ENCODE peak calls at places on chromosomes 4 and X, in ten cellular contexts. One of them, this sample, is unnamed.

GRCh38 chr4:83217721-83218522 is 66.7 kb downstream of the COQ2 start:
- DNase-seq in thoracic aorta: no peak
- DNase-seq in SJSA1: no peak
- DNase-seq in CD8-positive, alpha-beta memory T cell: peak; percentile 37
- DNase-seq in testis: no peak
- DNase-seq in transverse colon: peak; percentile 47
- DNase-seq in RWPE2: no peak
- DNase-seq in upper lobe of left lung: peak; percentile 56
- DNase-seq in A549: no peak
- DNase-seq in fibroblast of lung: no peak
- DNase-seq in this sample: no peak

GRCh38 chr4:54586343-54586953 is 71.3 kb upstream of the KIT start:
- DNase-seq in upper lobe of left lung: no peak
- DNase-seq in testis: no peak
- DNase-seq in SJSA1: no peak
- DNase-seq in CD8-positive, alpha-beta memory T cell: no peak
- DNase-seq in fibroblast of lung: peak; percentile 17
- DNase-seq in thoracic aorta: no peak
- DNase-seq in RWPE2: no peak
- DNase-seq in A549: no peak
- DNase-seq in transverse colon: peak; percentile 33
- DNase-seq in this sample: no peak

GRCh38 chr4:136392576-136392975 is 1139.7 kb downstream of the PCDH18 start:
- DNase-seq in thoracic aorta: no peak
- DNase-seq in testis: no peak
- DNase-seq in A549: no peak
- DNase-seq in fibroblast of lung: peak; percentile 84
- DNase-seq in SJSA1: no peak
- DNase-seq in upper lobe of left lung: no peak
- DNase-seq in CD8-positive, alpha-beta memory T cell: no peak
- DNase-seq in RWPE2: no peak
- DNase-seq in transverse colon: no peak
- DNase-seq in this sample: no peak

GRCh38 chrX:136275553-136275952 is 24.4 kb upstream of the MAP7D3 start:
- DNase-seq in upper lobe of left lung: no peak
- DNase-seq in A549: no peak
- DNase-seq in transverse colon: peak; percentile 26
- DNase-seq in CD8-positive, alpha-beta memory T cell: no peak
- DNase-seq in fibroblast of lung: no peak
- DNase-seq in thoracic aorta: no peak
- DNase-seq in testis: no peak
- DNase-seq in RWPE2: no peak
- DNase-seq in SJSA1: no peak
- DNase-seq in this sample: no peak

GRCh38 chrX:642436-643210 is 12.0 kb downstream of the SHOX start:
- DNase-seq in A549: no peak
- DNase-seq in SJSA1: peak; percentile 20
- DNase-seq in RWPE2: no peak
- DNase-seq in transverse colon: no peak
- DNase-seq in fibroblast of lung: no peak
- DNase-seq in upper lobe of left lung: no peak
- DNase-seq in testis: no peak
- DNase-seq in CD8-positive, alpha-beta memory T cell: no peak
- DNase-seq in thoracic aorta: no peak
- DNase-seq in this sample: peak; percentile 27

GRCh38 chr4:173509031-173510001 is 20.7 kb downstream of the HAND2 start:
- DNase-seq in A549: no peak
- DNase-seq in CD8-positive, alpha-beta memory T cell: no peak
- DNase-seq in SJSA1: no peak
- DNase-seq in upper lobe of left lung: no peak
- DNase-seq in RWPE2: no peak
- DNase-seq in thoracic aorta: no peak
- DNase-seq in transverse colon: no peak
- DNase-seq in fibroblast of lung: peak; percentile 34
- DNase-seq in testis: peak; percentile 65
- DNase-seq in this sample: no peak

GRCh38 chrX:70453024-70453618 is 8.5 kb downstream of the DLG3 start:
- DNase-seq in thoracic aorta: no peak
- DNase-seq in CD8-positive, alpha-beta memory T cell: no peak
- DNase-seq in transverse colon: no peak
- DNase-seq in testis: no peak
- DNase-seq in RWPE2: no peak
- DNase-seq in A549: no peak
- DNase-seq in upper lobe of left lung: no peak
- DNase-seq in fibroblast of lung: no peak
- DNase-seq in SJSA1: no peak
- DNase-seq in this sample: no peak

GRCh38 chr4:19187104-19187503 is 1064.6 kb upstream of the SLIT2 start:
- DNase-seq in SJSA1: no peak
- DNase-seq in transverse colon: no peak
- DNase-seq in testis: no peak
- DNase-seq in A549: no peak
- DNase-seq in CD8-positive, alpha-beta memory T cell: no peak
- DNase-seq in upper lobe of left lung: no peak
- DNase-seq in thoracic aorta: no peak
- DNase-seq in fibroblast of lung: peak; percentile 45
- DNase-seq in RWPE2: no peak
- DNase-seq in this sample: no peak

GRCh38 chr4:77956917-77957316 is 94.3 kb downstream of the MRPL1 start:
- DNase-seq in transverse colon: no peak
- DNase-seq in A549: no peak
- DNase-seq in RWPE2: no peak
- DNase-seq in SJSA1: no peak
- DNase-seq in CD8-positive, alpha-beta memory T cell: no peak
- DNase-seq in testis: no peak
- DNase-seq in upper lobe of left lung: no peak
- DNase-seq in thoracic aorta: no peak
- DNase-seq in fibroblast of lung: no peak
- DNase-seq in this sample: no peak

GRCh38 chr4:25100156-25100555 is 60.1 kb downstream of the SEPSECS start:
- DNase-seq in testis: no peak
- DNase-seq in transverse colon: no peak
- DNase-seq in RWPE2: no peak
- DNase-seq in thoracic aorta: no peak
- DNase-seq in CD8-positive, alpha-beta memory T cell: no peak
- DNase-seq in SJSA1: no peak
- DNase-seq in A549: no peak
- DNase-seq in upper lobe of left lung: no peak
- DNase-seq in fibroblast of lung: peak; percentile 28
- DNase-seq in this sample: no peak

GRCh38 chr4:184893836-184894571 is 68.2 kb upstream of the ACSL1 start:
- DNase-seq in transverse colon: no peak
- DNase-seq in thoracic aorta: no peak
- DNase-seq in testis: no peak
- DNase-seq in RWPE2: no peak
- DNase-seq in SJSA1: no peak
- DNase-seq in A549: no peak
- DNase-seq in upper lobe of left lung: peak; percentile 26
- DNase-seq in CD8-positive, alpha-beta memory T cell: no peak
- DNase-seq in fibroblast of lung: no peak
- DNase-seq in this sample: no peak

GRCh38 chr4:47838445-47838844 is 578 bp upstream of the CORIN start:
- DNase-seq in testis: no peak
- DNase-seq in fibroblast of lung: no peak
- DNase-seq in A549: no peak
- DNase-seq in CD8-positive, alpha-beta memory T cell: no peak
- DNase-seq in RWPE2: no peak
- DNase-seq in transverse colon: no peak
- DNase-seq in SJSA1: no peak
- DNase-seq in upper lobe of left lung: no peak
- DNase-seq in thoracic aorta: no peak
- DNase-seq in this sample: no peak

GRCh38 chr4:256492-256891 is 48.8 kb downstream of the ZNF732 start:
- DNase-seq in testis: no peak
- DNase-seq in SJSA1: no peak
- DNase-seq in upper lobe of left lung: no peak
- DNase-seq in A549: no peak
- DNase-seq in thoracic aorta: no peak
- DNase-seq in RWPE2: no peak
- DNase-seq in fibroblast of lung: no peak
- DNase-seq in CD8-positive, alpha-beta memory T cell: no peak
- DNase-seq in transverse colon: no peak
- DNase-seq in this sample: no peak
- H3K9me3 ChIP-seq in testis: no peaks in the 10 kb centered on the region
- H3K9me3 ChIP-seq in SJSA1: no peaks in the 10 kb centered on the region
- H3K9me3 ChIP-seq in upper lobe of left lung: peaks cover 97% of the 10 kb centered on the region
- H3K9me3 ChIP-seq in A549: peaks cover 21% of the 10 kb centered on the region
- H3K9me3 ChIP-seq in thoracic aorta: peaks cover 76% of the 10 kb centered on the region
- H3K9me3 ChIP-seq in RWPE2: peaks cover 61% of the 10 kb centered on the region
- H3K9me3 ChIP-seq in fibroblast of lung: no peaks in the 10 kb centered on the region
- H3K9me3 ChIP-seq in CD8-positive, alpha-beta memory T cell: peaks cover 34% of the 10 kb centered on the region
- H3K9me3 ChIP-seq in transverse colon: peaks cover 95% of the 10 kb centered on the region
- H3K9me3 ChIP-seq in this sample: peaks cover 70% of the 10 kb centered on the region

GRCh38 chrX:2192584-2193272 is 308.0 kb downstream of the DHRSX start:
- DNase-seq in A549: no peak
- DNase-seq in thoracic aorta: no peak
- DNase-seq in CD8-positive, alpha-beta memory T cell: no peak
- DNase-seq in fibroblast of lung: no peak
- DNase-seq in transverse colon: no peak
- DNase-seq in RWPE2: no peak
- DNase-seq in testis: no peak
- DNase-seq in upper lobe of left lung: no peak
- DNase-seq in SJSA1: no peak
- DNase-seq in this sample: no peak
- H3K9me3 ChIP-seq in A549: no peaks in the 10 kb centered on the region
- H3K9me3 ChIP-seq in thoracic aorta: no peaks in the 10 kb centered on the region
- H3K9me3 ChIP-seq in CD8-positive, alpha-beta memory T cell: no peaks in the 10 kb centered on the region
- H3K9me3 ChIP-seq in fibroblast of lung: no peaks in the 10 kb centered on the region
- H3K9me3 ChIP-seq in transverse colon: no peaks in the 10 kb centered on the region
- H3K9me3 ChIP-seq in RWPE2: peaks cover 3% of the 10 kb centered on the region
- H3K9me3 ChIP-seq in testis: no peaks in the 10 kb centered on the region
- H3K9me3 ChIP-seq in upper lobe of left lung: no peaks in the 10 kb centered on the region
- H3K9me3 ChIP-seq in SJSA1: no peaks in the 10 kb centered on the region
- H3K9me3 ChIP-seq in this sample: no peaks in the 10 kb centered on the region

GRCh38 chr4:161172396-161173026 is 991.3 kb downstream of the FSTL5 start:
- DNase-seq in upper lobe of left lung: no peak
- DNase-seq in CD8-positive, alpha-beta memory T cell: no peak
- DNase-seq in SJSA1: no peak
- DNase-seq in thoracic aorta: no peak
- DNase-seq in RWPE2: no peak
- DNase-seq in transverse colon: no peak
- DNase-seq in fibroblast of lung: no peak
- DNase-seq in testis: no peak
- DNase-seq in A549: no peak
- DNase-seq in this sample: no peak
- H3K9me3 ChIP-seq in upper lobe of left lung: no peaks in the 10 kb centered on the region
- H3K9me3 ChIP-seq in CD8-positive, alpha-beta memory T cell: no peaks in the 10 kb centered on the region
- H3K9me3 ChIP-seq in SJSA1: peaks cover 6% of the 10 kb centered on the region
- H3K9me3 ChIP-seq in thoracic aorta: no peaks in the 10 kb centered on the region
- H3K9me3 ChIP-seq in RWPE2: no peaks in the 10 kb centered on the region
- H3K9me3 ChIP-seq in transverse colon: no peaks in the 10 kb centered on the region
- H3K9me3 ChIP-seq in fibroblast of lung: no peaks in the 10 kb centered on the region
- H3K9me3 ChIP-seq in testis: no peaks in the 10 kb centered on the region
- H3K9me3 ChIP-seq in A549: no peaks in the 10 kb centered on the region
- H3K9me3 ChIP-seq in this sample: no peaks in the 10 kb centered on the region

GRCh38 chrX:131729295-131729694 is 185.4 kb downstream of the OR13H1 start:
- DNase-seq in transverse colon: peak; percentile 89
- DNase-seq in fibroblast of lung: peak; percentile 74
- DNase-seq in RWPE2: no peak
- DNase-seq in SJSA1: no peak
- DNase-seq in CD8-positive, alpha-beta memory T cell: no peak
- DNase-seq in testis: peak; percentile 16
- DNase-seq in upper lobe of left lung: peak; percentile 88
- DNase-seq in thoracic aorta: no peak
- DNase-seq in A549: no peak
- DNase-seq in this sample: peak; percentile 91
- H3K9me3 ChIP-seq in transverse colon: no peaks in the 10 kb centered on the region
- H3K9me3 ChIP-seq in fibroblast of lung: no peaks in the 10 kb centered on the region
- H3K9me3 ChIP-seq in RWPE2: no peaks in the 10 kb centered on the region
- H3K9me3 ChIP-seq in SJSA1: no peaks in the 10 kb centered on the region
- H3K9me3 ChIP-seq in CD8-positive, alpha-beta memory T cell: no peaks in the 10 kb centered on the region
- H3K9me3 ChIP-seq in testis: no peaks in the 10 kb centered on the region
- H3K9me3 ChIP-seq in upper lobe of left lung: no peaks in the 10 kb centered on the region
- H3K9me3 ChIP-seq in thoracic aorta: no peaks in the 10 kb centered on the region
- H3K9me3 ChIP-seq in A549: peaks cover 7% of the 10 kb centered on the region
- H3K9me3 ChIP-seq in this sample: no peaks in the 10 kb centered on the region

GRCh38 chr4:44845993-44846392 is 119.6 kb upstream of the GNPDA2 start:
- DNase-seq in thoracic aorta: no peak
- DNase-seq in RWPE2: no peak
- DNase-seq in upper lobe of left lung: no peak
- DNase-seq in SJSA1: no peak
- DNase-seq in CD8-positive, alpha-beta memory T cell: no peak
- DNase-seq in fibroblast of lung: no peak
- DNase-seq in A549: no peak
- DNase-seq in transverse colon: no peak
- DNase-seq in testis: no peak
- DNase-seq in this sample: no peak

GRCh38 chr4:44848466-44848865 is 122.1 kb upstream of the GNPDA2 start:
- DNase-seq in RWPE2: no peak
- DNase-seq in A549: no peak
- DNase-seq in fibroblast of lung: no peak
- DNase-seq in SJSA1: no peak
- DNase-seq in upper lobe of left lung: no peak
- DNase-seq in testis: no peak
- DNase-seq in thoracic aorta: no peak
- DNase-seq in transverse colon: no peak
- DNase-seq in CD8-positive, alpha-beta memory T cell: no peak
- DNase-seq in this sample: no peak

GRCh38 chr4:44845309-44845708 is 119.0 kb upstream of the GNPDA2 start:
- DNase-seq in SJSA1: no peak
- DNase-seq in RWPE2: no peak
- DNase-seq in testis: no peak
- DNase-seq in upper lobe of left lung: no peak
- DNase-seq in A549: no peak
- DNase-seq in fibroblast of lung: no peak
- DNase-seq in CD8-positive, alpha-beta memory T cell: no peak
- DNase-seq in thoracic aorta: no peak
- DNase-seq in transverse colon: no peak
- DNase-seq in this sample: no peak
- H3K9me3 ChIP-seq in SJSA1: no peaks in the 10 kb centered on the region
- H3K9me3 ChIP-seq in RWPE2: no peaks in the 10 kb centered on the region
- H3K9me3 ChIP-seq in testis: no peaks in the 10 kb centered on the region
- H3K9me3 ChIP-seq in upper lobe of left lung: no peaks in the 10 kb centered on the region
- H3K9me3 ChIP-seq in A549: no peaks in the 10 kb centered on the region
- H3K9me3 ChIP-seq in fibroblast of lung: no peaks in the 10 kb centered on the region
- H3K9me3 ChIP-seq in CD8-positive, alpha-beta memory T cell: no peaks in the 10 kb centered on the region
- H3K9me3 ChIP-seq in thoracic aorta: no peaks in the 10 kb centered on the region
- H3K9me3 ChIP-seq in transverse colon: no peaks in the 10 kb centered on the region
- H3K9me3 ChIP-seq in this sample: no peaks in the 10 kb centered on the region

DNA sequence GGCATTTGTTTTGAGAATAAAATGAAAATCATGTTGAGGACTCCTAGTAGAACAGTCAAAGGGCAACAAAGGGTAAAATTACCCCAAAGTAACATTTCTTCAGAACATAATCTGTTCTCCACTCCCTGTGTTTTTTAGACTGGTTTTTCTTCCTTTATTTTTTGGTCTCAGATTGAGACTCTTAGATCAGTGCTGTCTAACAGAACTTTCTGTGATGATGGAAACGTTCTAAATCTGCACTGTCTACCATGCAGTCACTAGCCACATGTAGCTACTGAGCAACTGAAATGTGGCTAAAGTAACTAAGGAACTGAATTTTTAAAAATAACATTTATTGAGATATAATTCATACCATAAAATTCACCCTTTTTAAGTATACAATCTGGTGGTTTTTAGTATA is 19.8 kb downstream of the CASK start:
- DNase-seq in fibroblast of lung: no peak
- DNase-seq in transverse colon: no peak
- DNase-seq in thoracic aorta: no peak
- DNase-seq in SJSA1: no peak
- DNase-seq in upper lobe of left lung: no peak
- DNase-seq in CD8-positive, alpha-beta memory T cell: no peak
- DNase-seq in RWPE2: no peak
- DNase-seq in A549: no peak
- DNase-seq in testis: no peak
- DNase-seq in this sample: no peak
- H3K9me3 ChIP-seq in fibroblast of lung: no peaks in the 10 kb centered on the region
- H3K9me3 ChIP-seq in transverse colon: no peaks in the 10 kb centered on the region
- H3K9me3 ChIP-seq in thoracic aorta: no peaks in the 10 kb centered on the region
- H3K9me3 ChIP-seq in SJSA1: no peaks in the 10 kb centered on the region
- H3K9me3 ChIP-seq in upper lobe of left lung: peaks cover 6% of the 10 kb centered on the region
- H3K9me3 ChIP-seq in CD8-positive, alpha-beta memory T cell: peaks cover 3% of the 10 kb centered on the region
- H3K9me3 ChIP-seq in RWPE2: no peaks in the 10 kb centered on the region
- H3K9me3 ChIP-seq in A549: peaks cover 3% of the 10 kb centered on the region
- H3K9me3 ChIP-seq in testis: no peaks in the 10 kb centered on the region
- H3K9me3 ChIP-seq in this sample: peaks cover 14% of the 10 kb centered on the region

This sample was measured in psoas muscle.